ENCODE peak calls at places on chromosomes 5 and 9, in five cellular contexts. X is mammary epithelial cell; D is left lung; O is GM12892; Y is naive thymus-derived CD8-positive, alpha-beta T cell. F is an unnamed sample.
A peak's percentile ranks its signal among the peaks of the same experiment; 100 is the strongest.

GRCh38 chr5:111689576-111689975 is 67.4 kb downstream of the NREP start:
- DNase-seq in X (no peak), D (no peak), O (no peak), Y (no peak), F (no peak)

GRCh38 chr9:133945977-133946753 is 46.0 kb downstream of the VAV2 start:
- DNase-seq in X (no peak), D (peak; percentile 41), O (no peak), Y (no peak), F (no peak)

GRCh38 chr9:114196924-114197570 is 41.7 kb downstream of the COL27A1 start:
- DNase-seq in X (no peak), D (peak; percentile 11), O (no peak), Y (no peak), F (no peak)

GRCh38 chr5:139652788-139653241 is 4.7 kb downstream of the CXXC5 start:
- DNase-seq in X (no peak), D (no peak), O (no peak), Y (no peak), F (no peak)

GRCh38 chr9:37870799-37871176 is 33.1 kb downstream of the SLC25A51 start:
- DNase-seq in X (no peak), D (no peak), O (no peak), Y (no peak), F (no peak)

GRCh38 chr9:123422593-123422992 is 66.6 kb downstream of the CRB2 start:
- DNase-seq in X (no peak), D (no peak), O (no peak), Y (no peak), F (no peak)

GRCh38 chr5:106374956-106375355 is 1295.8 kb downstream of the EFNA5 start:
- DNase-seq in X (peak; percentile 30), D (no peak), O (no peak), Y (no peak), F (no peak)

GRCh38 chr5:129243058-129243457 is 148.5 kb downstream of the ISOC1 start:
- DNase-seq in X (no peak), D (no peak), O (no peak), Y (no peak), F (peak; percentile 2)

GRCh38 chr5:13408616-13409015 is 535.9 kb downstream of the DNAH5 start:
- DNase-seq in X (peak; percentile 50), D (no peak), O (no peak), Y (no peak), F (no peak)

GRCh38 chr9:37293664-37294524 is 128.6 kb upstream of the GRHPR start:
- DNase-seq in X (no peak), D (no peak), O (no peak), Y (no peak), F (peak; percentile 33)

GRCh38 chr9:123097709-123098459 is 64.4 kb downstream of the GPR21 start:
- DNase-seq in X (no peak), D (no peak), O (no peak), Y (no peak), F (no peak)

GRCh38 chr5:136522217-136522956 is 157.0 kb upstream of the TRPC7 start:
- DNase-seq in X (no peak), D (no peak), O (no peak), Y (no peak), F (no peak)

GRCh38 chr9:15390200-15390599 is 32.5 kb upstream of the SNAPC3 start:
- DNase-seq in X (no peak), D (no peak), O (no peak), Y (no peak), F (no peak)

GRCh38 chr9:20441704-20442423 is 180.4 kb downstream of the MLLT3 start:
- DNase-seq in X (no peak), D (no peak), O (no peak), Y (no peak), F (no peak)

GRCh38 chr9:107707419-107707837 is 217.9 kb upstream of the KLF4 start:
- DNase-seq in X (peak; percentile 92), D (no peak), O (no peak), Y (no peak), F (peak; percentile 74)

GRCh38 chr9:124812401-124813016 is 35.6 kb downstream of the OLFML2A start:
- DNase-seq in X (peak; percentile 90), D (peak; percentile 51), O (no peak), Y (no peak), F (peak; percentile 79)